ENCODE peak calls at places on chromosomes 12 and 14, in six cellular contexts. P is natural killer cell, X is dorsolateral prefrontal cortex, Y is MM.1S, M is esophagus squamous epithelium, A is coronary artery. V is an unnamed sample.

GRCh38 chr14:90554341-90554740 is 157.5 kb downstream of the CALM1 start:
- DNase-seq in X (peak), Y (no peak), A (no peak), P (no peak), M (no peak), V (no peak)

GRCh38 chr14:50600849-50601248 is 40.9 kb downstream of the ATL1 start:
- DNase-seq in P (no peak), M (no peak), Y (no peak), X (peak), A (no peak), V (no peak)

GRCh38 chr14:96903444-96904023 is 106.4 kb downstream of the VRK1 start:
- DNase-seq in Y (no peak), P (no peak), M (no peak), A (no peak), X (no peak), V (no peak)

GRCh38 chr14:52706286-52706685 is 714 bp upstream of the PSMC6 start:
- DNase-seq in P (no peak), A (no peak), X (no peak), M (no peak), Y (no peak), V (no peak)

GRCh38 chr14:105891221-105891602 is 364.8 kb downstream of the TMEM121 start:
- DNase-seq in M (no peak), A (peak), X (no peak), Y (no peak), P (peak), V (no peak)

GRCh38 chr14:69351385-69351784 is 46.7 kb downstream of the ERH start:
- DNase-seq in X (no peak), M (no peak), P (no peak), Y (no peak), A (no peak), V (no peak)

GRCh38 chr14:69616408-69616773 is 5.0 kb downstream of the SUSD6 start:
- DNase-seq in M (no peak), X (no peak), A (no peak), Y (no peak), P (no peak), V (no peak)

GRCh38 chr12:32702470-32702869 is 23.4 kb downstream of the DNM1L start:
- DNase-seq in M (no peak), Y (no peak), X (no peak), P (no peak), A (no peak), V (no peak)

GRCh38 chr14:99673328-99674063 is 10.6 kb upstream of the CYP46A1 start:
- DNase-seq in P (no peak), Y (no peak), X (no peak), M (no peak), A (no peak), V (no peak)

GRCh38 chr12:132491761-132492378 is 1.9 kb downstream of the FBRSL1 start:
- DNase-seq in X (no peak), A (no peak), M (no peak), Y (no peak), P (no peak), V (no peak)

GRCh38 chr14:106875503-106875902 is 1349.1 kb downstream of the TMEM121 start:
- DNase-seq in M (no peak), A (no peak), X (no peak), Y (peak), P (peak), V (no peak)

GRCh38 chr14:91417983-91418386 is 365 bp upstream of the CCDC88C start:
- DNase-seq in Y (peak), P (no peak), M (no peak), A (no peak), X (no peak), V (peak)

GRCh38 chr12:34398706-34399630 is 376.7 kb downstream of the ALG10 start:
- DNase-seq in A (peak), X (peak), Y (no peak), P (peak), M (no peak), V (peak)

GRCh38 chr14:69139743-69140142 is 13.2 kb downstream of the DCAF5 start:
- DNase-seq in P (no peak), A (no peak), Y (no peak), X (no peak), M (no peak), V (no peak)

GRCh38 chr12:69068431-69068830 is 135.5 kb upstream of the CPM start:
- DNase-seq in P (no peak), M (no peak), A (no peak), Y (no peak), X (no peak), V (no peak)

GRCh38 chr12:95829395-95829794 is 29.4 kb upstream of the SNRPF start:
- DNase-seq in M (no peak), X (no peak), Y (no peak), P (no peak), A (no peak), V (no peak)

GRCh38 chr12:12726543-12727093 is 9.4 kb downstream of the CDKN1B start:
- DNase-seq in X (no peak), M (no peak), P (no peak), Y (peak), A (no peak), V (no peak)

GRCh38 chr12:94769746-94770396 is 119.5 kb upstream of the TMCC3 start:
- DNase-seq in P (no peak), M (no peak), A (no peak), X (no peak), Y (no peak), V (no peak)

DNA sequence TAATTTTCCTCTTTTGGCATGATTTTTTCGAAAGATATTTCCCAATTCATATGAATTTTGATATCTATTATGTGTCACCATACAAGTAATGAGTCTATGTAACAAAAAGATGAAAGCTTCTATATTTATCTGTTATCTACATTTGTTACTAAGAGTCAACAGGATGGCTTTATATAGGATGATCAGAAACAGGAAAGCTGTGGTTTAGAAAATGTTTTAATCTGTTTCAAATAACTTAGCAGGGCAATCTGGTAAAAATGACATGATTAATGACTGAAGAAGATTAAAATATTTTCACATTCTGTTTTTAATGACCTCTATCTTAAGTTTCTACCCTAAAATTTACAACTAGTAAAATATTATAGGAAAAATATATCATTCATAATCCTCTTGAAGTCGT is 105.8 kb downstream of the MSRB3 start:
- DNase-seq in X (no peak), M (no peak), Y (peak), A (no peak), P (no peak), V (no peak)
- TF ChIP-seq CTCF in X (no peak), M (no peak), Y (no peak), A (no peak), P (no peak), V (no peak)

DNA sequence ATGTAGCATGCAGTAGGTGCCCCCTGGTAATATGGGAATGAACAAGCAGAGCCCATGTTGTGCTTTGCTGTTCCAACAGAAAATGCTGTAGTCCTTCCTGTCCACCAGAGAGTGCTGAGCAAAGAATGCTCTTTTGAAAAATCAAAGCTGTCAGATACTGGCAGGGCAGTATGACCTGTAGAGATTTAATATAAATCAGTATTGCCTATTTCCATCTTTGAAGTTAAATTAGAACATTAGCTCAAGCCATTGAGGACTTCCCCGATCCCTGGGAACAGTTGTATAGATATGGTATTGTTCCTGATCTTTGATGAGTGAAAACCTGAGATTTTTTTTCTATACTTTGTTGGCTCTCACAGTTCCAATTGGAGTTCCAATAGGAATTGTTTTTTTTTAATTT is 13.0 kb downstream of the TTC8 start:
- DNase-seq in A (no peak), P (no peak), M (no peak), X (no peak), Y (no peak), V (no peak)
- TF ChIP-seq CTCF in A (no peak), P (no peak), M (no peak), X (no peak), Y (no peak), V (no peak)

DNA sequence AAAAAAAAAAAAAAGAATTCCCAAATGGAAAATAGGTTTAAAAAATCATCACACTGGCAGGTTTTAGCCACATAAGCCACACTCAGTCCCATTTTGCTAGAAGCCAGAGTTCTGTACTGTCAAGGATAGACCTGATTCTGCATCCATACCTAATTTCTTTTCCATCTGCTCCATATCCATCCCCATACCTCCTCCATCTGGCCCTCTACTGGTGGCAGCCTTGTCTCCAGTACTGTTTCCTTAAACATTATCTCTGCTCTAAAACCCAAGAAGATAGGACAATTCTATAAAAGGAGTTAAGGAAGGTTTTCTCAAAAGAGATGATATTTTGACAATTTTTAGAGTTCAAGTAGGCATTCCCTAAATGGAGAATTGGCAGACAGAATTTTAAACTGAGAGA is 26.0 kb upstream of the RXYLT1 start:
- DNase-seq in X (no peak), A (no peak), M (no peak), Y (no peak), P (no peak), V (no peak)
- TF ChIP-seq CTCF in X (no peak), A (no peak), M (no peak), Y (no peak), P (no peak), V (no peak)

GRCh38 chr12:104304261-104305004 is 894 bp downstream of the EID3 start:
- DNase-seq in X (no peak), M (no peak), A (no peak), P (no peak), Y (no peak), V (no peak)
- TF ChIP-seq CTCF in X (no peak), M (no peak), A (no peak), P (no peak), Y (no peak), V (no peak)

GRCh38 chr12:2240984-2241383 is 188.2 kb downstream of the CACNA1C start:
- DNase-seq in A (no peak), P (no peak), X (no peak), M (no peak), Y (no peak), V (no peak)

GRCh38 chr12:2240390-2240789 is 187.6 kb downstream of the CACNA1C start:
- DNase-seq in X (no peak), Y (no peak), A (no peak), M (no peak), P (no peak), V (no peak)

GRCh38 chr12:2242816-2243215 is 190.0 kb downstream of the CACNA1C start:
- DNase-seq in M (no peak), Y (no peak), X (no peak), P (no peak), A (no peak), V (no peak)

GRCh38 chr12:2243275-2243674 is 190.5 kb downstream of the CACNA1C start:
- DNase-seq in X (no peak), M (no peak), Y (no peak), A (no peak), P (no peak), V (no peak)

DNA sequence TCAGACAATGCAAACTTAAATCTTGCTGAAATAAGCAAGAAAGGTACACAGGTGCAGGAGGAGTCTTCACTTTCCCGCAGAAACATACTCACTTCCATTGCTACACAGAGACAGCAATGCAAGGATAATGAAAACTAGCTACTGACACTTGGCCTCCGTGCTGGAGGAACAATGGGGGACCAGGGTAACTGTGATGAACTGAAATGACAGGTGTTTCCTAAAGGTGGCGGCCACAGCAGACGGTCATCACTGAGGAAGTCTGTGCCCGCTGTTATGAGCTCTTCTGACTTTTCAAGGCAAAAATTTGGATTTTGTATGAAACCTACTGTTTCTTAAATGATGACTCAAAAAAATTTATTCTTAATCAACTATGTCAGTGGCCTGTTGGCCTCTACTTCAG is 189.4 kb downstream of the CACNA1C start:
- DNase-seq in A (no peak), X (no peak), Y (no peak), P (no peak), M (no peak), V (no peak)
- TF ChIP-seq CTCF in A (no peak), X (no peak), Y (no peak), P (no peak), M (no peak), V (no peak)

GRCh38 chr12:325886-326285 is 63.2 kb downstream of the KDM5A start:
- DNase-seq in Y (no peak), A (no peak), X (no peak), M (no peak), P (no peak), V (no peak)

GRCh38 chr12:323507-323906 is 60.9 kb upstream of the SLC6A13 start:
- DNase-seq in X (no peak), A (no peak), P (no peak), M (no peak), Y (no peak), V (no peak)

GRCh38 chr12:319116-319515 is 56.5 kb upstream of the SLC6A13 start:
- DNase-seq in X (no peak), P (no peak), A (no peak), Y (no peak), M (no peak), V (no peak)

DNA sequence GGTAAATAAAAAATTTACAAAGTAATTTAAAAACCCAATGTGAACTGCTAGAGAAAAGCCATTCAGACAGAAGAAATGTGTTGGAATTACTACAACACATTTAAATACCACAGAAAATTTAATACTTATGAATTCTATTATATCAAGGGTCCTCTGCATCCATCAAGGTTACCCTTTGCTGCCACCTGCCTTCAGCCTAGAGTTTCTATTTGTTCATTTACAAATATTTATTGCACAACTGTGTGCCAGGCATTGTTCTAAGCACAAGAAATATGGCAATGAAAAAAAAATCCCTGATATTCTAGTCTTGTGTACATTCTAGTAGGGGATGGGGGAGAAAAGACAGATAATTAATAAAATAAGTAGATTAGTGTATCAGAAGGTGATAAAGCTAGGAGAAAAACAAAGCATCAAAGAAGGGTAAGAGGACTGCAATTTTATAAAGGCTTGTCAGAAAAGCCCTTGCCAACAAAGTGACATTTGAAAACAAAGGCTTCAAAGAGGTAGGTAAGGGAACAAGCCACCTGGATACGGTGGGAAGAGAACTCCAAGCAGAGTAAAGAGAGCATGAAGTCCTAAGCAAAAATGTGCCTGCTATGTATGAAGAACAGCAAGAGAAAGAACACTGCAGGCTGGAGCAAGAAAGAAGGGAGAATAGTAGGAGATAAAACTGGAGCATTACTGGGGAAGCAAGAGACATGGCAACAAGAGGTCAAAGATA is 59.1 kb upstream of the SLC6A13 start:
- DNase-seq in P (no peak), A (no peak), X (no peak), Y (no peak), M (no peak), V (no peak)
- TF ChIP-seq CTCF in P (no peak), A (no peak), X (no peak), Y (no peak), M (no peak), V (no peak)